ENCODE peak calls at places on chromosome 5, in four cellular contexts. V, N, E and F are unnamed samples.

GRCh38 chr5:84130006-84130580 is 254.6 kb downstream of the EDIL3 start:
- DNase-seq in V (no peak), N (no peak), E (no peak), F (no peak)

GRCh38 chr5:71653119-71653518 is 66.0 kb upstream of the CARTPT start:
- DNase-seq in V (no peak), N (no peak), E (no peak), F (no peak)

GRCh38 chr5:68554566-68555279 is 339.2 kb downstream of the PIK3R1 start:
- DNase-seq in V (no peak), N (no peak), E (no peak), F (no peak)

GRCh38 chr5:61399679-61400078 is 67.6 kb downstream of the ZSWIM6 start:
- DNase-seq in V (no peak), N (no peak), E (no peak), F (no peak)

GRCh38 chr5:134209477-134210240 is 16.2 kb downstream of the PPP2CA start:
- DNase-seq in V (no peak), N (no peak), E (no peak), F (no peak)

GRCh38 chr5:9067129-9067528 is 478.7 kb downstream of the SEMA5A start:
- DNase-seq in V (no peak), N (no peak), E (no peak), F (no peak)

GRCh38 chr5:78615697-78616096 is 32.9 kb downstream of the LHFPL2 start:
- DNase-seq in V (no peak), N (no peak), E (no peak), F (no peak)

GRCh38 chr5:71632168-71632567 is 45.0 kb downstream of the MCCC2 start:
- DNase-seq in V (no peak), N (no peak), E (no peak), F (no peak)

GRCh38 chr5:6818594-6819512 is 105.6 kb downstream of the TENT4A start:
- DNase-seq in V (no peak), N (no peak), E (no peak), F (no peak)

GRCh38 chr5:159912033-159912800 is 4.1 kb upstream of the ADRA1B start:
- DNase-seq in V (no peak), N (no peak), E (no peak), F (no peak)

GRCh38 chr5:150065346-150065745 is 21.0 kb downstream of the CSF1R start:
- DNase-seq in V (no peak), N (no peak), E (no peak), F (no peak)

GRCh38 chr5:124662261-124662781 is 84.1 kb downstream of the ZNF608 start:
- DNase-seq in V (no peak), N (no peak), E (no peak), F (no peak)

GRCh38 chr5:137148128-137148527 is 351.0 kb downstream of the SPOCK1 start:
- DNase-seq in V (no peak), N (no peak), E (peak), F (no peak)

GRCh38 chr5:16975950-16976624 is 40.0 kb upstream of the MYO10 start:
- DNase-seq in V (no peak), N (no peak), E (no peak), F (no peak)

GRCh38 chr5:147455321-147455720 is 54.5 kb downstream of the DPYSL3 start:
- DNase-seq in V (no peak), N (no peak), E (no peak), F (no peak)

GRCh38 chr5:140010798-140011197 is 32.3 kb downstream of the NRG2 start:
- DNase-seq in V (no peak), N (no peak), E (no peak), F (no peak)